ENCODE peak calls at places on chromosomes 2 and 18, in seven cellular contexts. One of them, this sample, is unnamed. For H3K4me1, the result is how much of the 10 kb centered on the place peaks cover.

GRCh38 chr2:73998933-73999332 is 14.2 kb downstream of the TET3 start:
- DNase-seq in NT2/D1: no peak
- DNase-seq in IMR-90: no peak
- DNase-seq in PC-3: no peak
- DNase-seq in neural progenitor cell: no peak
- DNase-seq in Karpas-422: no peak
- DNase-seq in K562: no peak
- DNase-seq in this sample: no peak

GRCh38 chr2:236768393-236769140 is 198.9 kb downstream of the ACKR3 start:
- DNase-seq in NT2/D1: no peak
- DNase-seq in IMR-90: peak
- DNase-seq in PC-3: peak
- DNase-seq in neural progenitor cell: no peak
- DNase-seq in Karpas-422: no peak
- DNase-seq in K562: no peak
- DNase-seq in this sample: no peak

GRCh38 chr2:120779781-120780283 is 44.2 kb downstream of the GLI2 start:
- DNase-seq in NT2/D1: no peak
- DNase-seq in IMR-90: peak
- DNase-seq in PC-3: peak
- DNase-seq in neural progenitor cell: peak
- DNase-seq in Karpas-422: no peak
- DNase-seq in K562: peak
- DNase-seq in this sample: peak

GRCh38 chr2:5690718-5691658 is 1.2 kb upstream of the SOX11 start:
- DNase-seq in NT2/D1: peak
- DNase-seq in IMR-90: peak
- DNase-seq in PC-3: no peak
- DNase-seq in neural progenitor cell: peak
- DNase-seq in Karpas-422: no peak
- DNase-seq in K562: no peak
- DNase-seq in this sample: peak

GRCh38 chr2:17791121-17791902 is 24.9 kb upstream of the MSGN1 start:
- DNase-seq in NT2/D1: no peak
- DNase-seq in IMR-90: peak
- DNase-seq in PC-3: no peak
- DNase-seq in neural progenitor cell: no peak
- DNase-seq in Karpas-422: no peak
- DNase-seq in K562: no peak
- DNase-seq in this sample: no peak

GRCh38 chr2:47043142-47043890 is 111.8 kb downstream of the STPG4 start:
- DNase-seq in NT2/D1: no peak
- DNase-seq in IMR-90: peak
- DNase-seq in PC-3: peak
- DNase-seq in neural progenitor cell: no peak
- DNase-seq in Karpas-422: no peak
- DNase-seq in K562: no peak
- DNase-seq in this sample: peak

GRCh38 chr18:5455644-5456043 is 88.2 kb downstream of the EPB41L3 start:
- DNase-seq in NT2/D1: no peak
- DNase-seq in IMR-90: peak
- DNase-seq in PC-3: peak
- DNase-seq in neural progenitor cell: no peak
- DNase-seq in Karpas-422: no peak
- DNase-seq in K562: no peak
- DNase-seq in this sample: no peak

GRCh38 chr2:226760412-226761194 is 39.0 kb downstream of the IRS1 start:
- DNase-seq in NT2/D1: no peak
- DNase-seq in IMR-90: peak
- DNase-seq in PC-3: peak
- DNase-seq in neural progenitor cell: no peak
- DNase-seq in Karpas-422: no peak
- DNase-seq in K562: no peak
- DNase-seq in this sample: no peak

GRCh38 chr2:45173513-45173912 is 164.3 kb upstream of the SIX2 start:
- DNase-seq in NT2/D1: no peak
- DNase-seq in IMR-90: peak
- DNase-seq in PC-3: peak
- DNase-seq in neural progenitor cell: no peak
- DNase-seq in Karpas-422: no peak
- DNase-seq in K562: no peak
- DNase-seq in this sample: no peak

GRCh38 chr2:105798595-105798994 is 53.9 kb downstream of the NCK2 start:
- DNase-seq in NT2/D1: no peak
- DNase-seq in IMR-90: peak
- DNase-seq in PC-3: no peak
- DNase-seq in neural progenitor cell: no peak
- DNase-seq in Karpas-422: no peak
- DNase-seq in K562: no peak
- DNase-seq in this sample: no peak

GRCh38 chr2:74849228-74849892 is 15.4 kb downstream of the HK2 start:
- DNase-seq in NT2/D1: no peak
- DNase-seq in IMR-90: peak
- DNase-seq in PC-3: peak
- DNase-seq in neural progenitor cell: peak
- DNase-seq in Karpas-422: peak
- DNase-seq in K562: no peak
- DNase-seq in this sample: peak

GRCh38 chr2:231900486-231900942 is 25.7 kb downstream of the NPPC start:
- DNase-seq in NT2/D1: peak
- DNase-seq in IMR-90: peak
- DNase-seq in PC-3: peak
- DNase-seq in neural progenitor cell: peak
- DNase-seq in Karpas-422: peak
- DNase-seq in K562: peak
- DNase-seq in this sample: peak

GRCh38 chr18:76827205-76827885 is 5.0 kb downstream of the ZNF236 start:
- DNase-seq in NT2/D1: no peak
- DNase-seq in IMR-90: peak
- DNase-seq in PC-3: no peak
- DNase-seq in neural progenitor cell: no peak
- DNase-seq in Karpas-422: no peak
- DNase-seq in K562: no peak
- DNase-seq in this sample: no peak

GRCh38 chr2:144242311-144242710 is 277.6 kb downstream of the ZEB2 start:
- DNase-seq in NT2/D1: no peak
- DNase-seq in IMR-90: no peak
- DNase-seq in PC-3: no peak
- DNase-seq in neural progenitor cell: no peak
- DNase-seq in Karpas-422: no peak
- DNase-seq in K562: no peak
- DNase-seq in this sample: no peak

GRCh38 chr2:167869200-167869599 is 378.2 kb downstream of the STK39 start:
- DNase-seq in NT2/D1: no peak
- DNase-seq in IMR-90: no peak
- DNase-seq in PC-3: peak
- DNase-seq in neural progenitor cell: no peak
- DNase-seq in Karpas-422: peak
- DNase-seq in K562: no peak
- DNase-seq in this sample: no peak

GRCh38 chr2:168744844-168745243 is 57.6 kb upstream of the NOSTRIN start:
- DNase-seq in NT2/D1: no peak
- DNase-seq in IMR-90: no peak
- DNase-seq in PC-3: no peak
- DNase-seq in neural progenitor cell: no peak
- DNase-seq in Karpas-422: no peak
- DNase-seq in K562: no peak
- DNase-seq in this sample: no peak

GRCh38 chr2:238038203-238038602 is 22.6 kb upstream of the SCLY start:
- DNase-seq in NT2/D1: no peak
- DNase-seq in IMR-90: no peak
- DNase-seq in PC-3: no peak
- DNase-seq in neural progenitor cell: no peak
- DNase-seq in Karpas-422: no peak
- DNase-seq in K562: no peak
- DNase-seq in this sample: no peak

GRCh38 chr2:238039985-238040384 is 20.8 kb upstream of the SCLY start:
- DNase-seq in NT2/D1: no peak
- DNase-seq in IMR-90: no peak
- DNase-seq in PC-3: no peak
- DNase-seq in neural progenitor cell: no peak
- DNase-seq in Karpas-422: no peak
- DNase-seq in K562: no peak
- DNase-seq in this sample: no peak

GRCh38 chr2:238042849-238043584 is 17.8 kb upstream of the SCLY start:
- DNase-seq in NT2/D1: no peak
- DNase-seq in IMR-90: peak
- DNase-seq in PC-3: no peak
- DNase-seq in neural progenitor cell: no peak
- DNase-seq in Karpas-422: no peak
- DNase-seq in K562: no peak
- DNase-seq in this sample: no peak

GRCh38 chr2:238039151-238039550 is 21.6 kb upstream of the SCLY start:
- DNase-seq in NT2/D1: no peak
- DNase-seq in IMR-90: no peak
- DNase-seq in PC-3: no peak
- DNase-seq in neural progenitor cell: no peak
- DNase-seq in Karpas-422: no peak
- DNase-seq in K562: no peak
- DNase-seq in this sample: no peak

DNA sequence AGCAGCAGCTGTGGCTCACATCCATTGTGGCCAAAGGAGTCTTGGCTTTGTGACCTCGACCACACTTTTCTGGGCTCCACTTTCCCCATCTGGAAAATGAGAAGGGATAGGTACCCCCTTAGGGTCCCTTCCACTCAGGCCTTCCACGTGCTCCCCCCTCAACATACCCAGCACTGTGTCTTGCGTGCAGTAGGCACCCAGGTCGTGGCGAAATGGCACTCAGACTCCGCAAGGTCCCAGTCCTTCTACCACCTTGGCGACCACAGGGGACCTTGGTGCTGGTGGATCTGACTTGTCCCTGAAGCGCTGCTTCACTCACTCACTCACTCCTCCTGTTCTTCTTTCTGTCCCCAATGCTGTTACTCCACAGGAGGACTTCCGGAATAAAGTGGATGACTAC is 19.9 kb upstream of the SCLY start:
- DNase-seq in NT2/D1: no peak
- DNase-seq in IMR-90: no peak
- DNase-seq in PC-3: no peak
- DNase-seq in neural progenitor cell: no peak
- DNase-seq in Karpas-422: no peak
- DNase-seq in K562: no peak
- DNase-seq in this sample: no peak
- H3K4me3 ChIP-seq in NT2/D1: no peak
- H3K4me3 ChIP-seq in IMR-90: no peak
- H3K4me3 ChIP-seq in PC-3: no peak
- H3K4me3 ChIP-seq in neural progenitor cell: no peak
- H3K4me3 ChIP-seq in Karpas-422: no peak
- H3K4me3 ChIP-seq in K562: no peak
- H3K4me3 ChIP-seq in this sample: no peak

DNA sequence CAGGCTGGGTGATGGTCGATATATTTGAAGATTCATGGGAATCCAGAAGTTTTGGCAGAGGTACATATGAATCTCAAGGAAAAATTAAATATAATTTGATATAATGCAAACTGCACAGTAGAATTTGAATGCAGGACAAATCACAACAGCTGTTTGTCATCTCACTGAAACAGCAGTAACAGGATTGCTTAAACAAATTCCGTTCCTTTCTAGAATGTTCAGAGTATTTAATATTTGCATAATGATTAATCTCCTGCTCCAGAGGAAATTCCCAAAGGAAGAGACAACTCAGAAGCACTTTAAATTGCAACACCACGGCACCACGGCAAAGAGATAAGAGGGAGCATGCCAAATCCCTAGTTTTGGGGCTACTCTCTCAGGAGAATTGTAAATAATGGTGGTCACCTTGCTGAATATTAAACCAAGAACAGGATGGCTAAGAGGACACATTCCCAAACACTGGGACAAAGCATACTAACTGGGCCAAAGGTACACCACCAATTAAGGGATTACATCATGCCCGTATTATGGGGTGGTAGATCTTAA is 67.8 kb upstream of the MAP4K3 start:
- DNase-seq in NT2/D1: no peak
- DNase-seq in IMR-90: peak
- DNase-seq in PC-3: peak
- DNase-seq in neural progenitor cell: no peak
- DNase-seq in Karpas-422: no peak
- DNase-seq in K562: no peak
- DNase-seq in this sample: no peak
- H3K4me1 ChIP-seq in NT2/D1: under half
- H3K4me1 ChIP-seq in IMR-90: under half
- H3K4me1 ChIP-seq in PC-3: under half
- H3K4me1 ChIP-seq in neural progenitor cell: under half
- H3K4me1 ChIP-seq in Karpas-422: under half
- H3K4me1 ChIP-seq in K562: under half
- H3K4me1 ChIP-seq in this sample: under half

GRCh38 chr2:48105848-48106247 is 199.6 kb upstream of the FBXO11 start:
- DNase-seq in NT2/D1: no peak
- DNase-seq in IMR-90: no peak
- DNase-seq in PC-3: no peak
- DNase-seq in neural progenitor cell: no peak
- DNase-seq in Karpas-422: no peak
- DNase-seq in K562: no peak
- DNase-seq in this sample: no peak
- H3K9ac ChIP-seq in NT2/D1: peak
- H3K9ac ChIP-seq in IMR-90: peak
- H3K9ac ChIP-seq in PC-3: no peak
- H3K9ac ChIP-seq in neural progenitor cell: no peak
- H3K9ac ChIP-seq in Karpas-422: no peak
- H3K9ac ChIP-seq in K562: no peak
- H3K9ac ChIP-seq in this sample: no peak

GRCh38 chr2:42045956-42046748 is 1.7 kb upstream of the PKDCC start:
- DNase-seq in NT2/D1: no peak
- DNase-seq in IMR-90: no peak
- DNase-seq in PC-3: no peak
- DNase-seq in neural progenitor cell: peak
- DNase-seq in Karpas-422: no peak
- DNase-seq in K562: peak
- DNase-seq in this sample: no peak
- H3K4me3 ChIP-seq in NT2/D1: peak
- H3K4me3 ChIP-seq in IMR-90: no peak
- H3K4me3 ChIP-seq in PC-3: no peak
- H3K4me3 ChIP-seq in neural progenitor cell: peak
- H3K4me3 ChIP-seq in Karpas-422: no peak
- H3K4me3 ChIP-seq in K562: no peak
- H3K4me3 ChIP-seq in this sample: peak